ENCODE peak calls at places on chromosomes 5 and 9, in ten cellular contexts. N is naive thymus-derived CD4-positive, alpha-beta T cell; S is omental fat pad; M is GM10248; V is COR-L47; C is lower lobe of right lung; O is NCI-H2081; B is foreskin keratinocyte; E is GM23248; Y is stimulated activated CD8-positive, alpha-beta memory T cell treated with anti-CD3 and anti-CD28 coated beads, Interleukin-15, amount 100 ng/mL, for 24 hours. T is an unnamed sample.

GRCh38 chr5:145921211-145921610 is 15.2 kb upstream of the SH3RF2 start:
- DNase-seq in B (peak), O (no peak), C (no peak), M (no peak), E (peak), V (no peak), S (no peak), Y (no peak), N (no peak), T (no peak)

GRCh38 chr9:75964431-75964830 is 74.0 kb downstream of the PCSK5 start:
- DNase-seq in S (no peak), V (no peak), C (no peak), Y (no peak), O (no peak), N (no peak), E (no peak), B (peak), M (no peak), T (no peak)

GRCh38 chr5:27947088-27947487 is 908.7 kb upstream of the CDH9 start:
- DNase-seq in M (no peak), S (no peak), E (no peak), N (no peak), Y (no peak), B (no peak), C (no peak), O (no peak), V (no peak), T (no peak)

GRCh38 chr5:159849437-159850191 is 66.7 kb upstream of the ADRA1B start:
- DNase-seq in Y (no peak), B (peak), S (no peak), M (no peak), E (peak), C (no peak), N (no peak), O (no peak), V (no peak), T (peak)

GRCh38 chr9:135098400-135099105 is 11.1 kb downstream of the OLFM1 start:
- DNase-seq in S (no peak), B (no peak), E (peak), Y (no peak), C (no peak), O (no peak), V (no peak), M (peak), N (no peak), T (no peak)

GRCh38 chr5:125424851-125425250 is 678.4 kb upstream of the ZNF608 start:
- DNase-seq in N (no peak), M (no peak), E (no peak), O (no peak), B (no peak), S (no peak), Y (no peak), C (no peak), V (peak), T (no peak)

GRCh38 chr5:177100714-177101121 is 14.0 kb downstream of the FGFR4 start:
- DNase-seq in Y (no peak), O (no peak), C (no peak), B (no peak), N (no peak), M (no peak), V (no peak), E (peak), S (no peak), T (no peak)

GRCh38 chr9:91174772-91175171 is 186.9 kb downstream of the AUH start:
- DNase-seq in Y (no peak), S (no peak), O (no peak), M (no peak), C (no peak), N (peak), E (no peak), V (no peak), B (no peak), T (no peak)

GRCh38 chr5:74021090-74021489 is 395.1 kb downstream of the ARHGEF28 start:
- DNase-seq in O (no peak), E (no peak), B (no peak), V (no peak), Y (no peak), M (no peak), S (no peak), C (no peak), N (no peak), T (no peak)

GRCh38 chr5:170522211-170523128 is 18.6 kb downstream of the KCNIP1 start:
- DNase-seq in M (no peak), N (no peak), C (no peak), Y (no peak), S (no peak), V (peak), O (peak), E (peak), B (peak), T (peak)

T was measured in AG09309.